ENCODE peak calls at places on chromosomes 7 and 10, in eight cellular contexts. Q is RPMI8226; C is right cardiac atrium; H is NCI-H1092 treated with DMSO at 0.1 percent for 48 hours; W is BJ; O is WTC11; T is activated naive CD8-positive, alpha-beta T cell treated with anti-CD3 and anti-CD28 coated beads, Interleukin-2, amount 50 U/mL, for 16 hours; E is HTR-8/SVneo. P is an unnamed sample.

GRCh38 chr10:115092555-115093285 is 445 bp upstream of the ATRNL1 start:
- DNase-seq in Q (peak; percentile 66), C (peak; percentile 27), H (peak; percentile 63), W (no peak), O (peak; percentile 69), T (no peak), E (peak; percentile 19), P (peak; percentile 23)

GRCh38 chr10:13684252-13684791 is 97.6 kb downstream of the PRPF18 start:
- DNase-seq in Q (no peak), C (peak; percentile 86), H (peak; percentile 83), W (no peak), O (no peak), T (no peak), E (no peak), P (no peak)

GRCh38 chr7:82672078-82672477 is 228.5 kb upstream of the CACNA2D1 start:
- DNase-seq in Q (no peak), C (no peak), H (no peak), W (no peak), O (no peak), T (no peak), E (no peak), P (no peak)

GRCh38 chr7:128405345-128406146 is 4.2 kb downstream of the IMPDH1 start:
- DNase-seq in Q (peak; percentile 86), C (peak; percentile 65), H (peak; percentile 55), W (no peak), O (peak; percentile 58), T (no peak), E (no peak), P (no peak)

GRCh38 chr7:151249732-151250072 is 1.2 kb upstream of the SMARCD3 start:
- DNase-seq in Q (no peak), C (peak; percentile 80), H (no peak), W (no peak), O (peak; percentile 52), T (no peak), E (peak; percentile 62), P (no peak)

GRCh38 chr7:22639400-22639799 is 87.6 kb upstream of the IL6 start:
- DNase-seq in Q (no peak), C (no peak), H (no peak), W (no peak), O (no peak), T (no peak), E (no peak), P (no peak)

GRCh38 chr7:24701232-24701898 is 55.9 kb downstream of the GSDME start:
- DNase-seq in Q (no peak), C (no peak), H (no peak), W (peak; percentile 45), O (no peak), T (no peak), E (peak; percentile 82), P (no peak)

GRCh38 chr7:142909921-142910521 is 23.5 kb downstream of the TRPV5 start:
- DNase-seq in Q (no peak), C (no peak), H (no peak), W (no peak), O (no peak), T (no peak), E (no peak), P (no peak)

GRCh38 chr10:132037676-132037975 is 28.1 kb upstream of the JAKMIP3 start:
- DNase-seq in Q (no peak), C (no peak), H (no peak), W (no peak), O (peak; percentile 58), T (no peak), E (no peak), P (no peak)

GRCh38 chr10:61835069-61835908 is 66.2 kb upstream of the ARID5B start:
- DNase-seq in Q (no peak), C (no peak), H (peak; percentile 25), W (peak; percentile 46), O (no peak), T (no peak), E (peak; percentile 25), P (no peak)

GRCh38 chr7:155317114-155317434 is 19.4 kb downstream of the INSIG1 start:
- DNase-seq in Q (no peak), C (no peak), H (no peak), W (no peak), O (no peak), T (no peak), E (no peak), P (no peak)

GRCh38 chr10:52701647-52702046 is 70.9 kb downstream of the MBL2 start:
- DNase-seq in Q (no peak), C (no peak), H (no peak), W (no peak), O (no peak), T (no peak), E (no peak), P (no peak)